ENCODE peak calls at places on chromosomes 6 and 20, in five cellular contexts. Q, E, X, K and L are unnamed samples.
A peak's percentile ranks its signal among the peaks of the same experiment; 100 is the strongest.

GRCh38 chr6:143457563-143458359 is 7.2 kb downstream of the PEX3 start:
- DNase-seq in Q (no peak), E (peak; percentile 33), X (no peak), K (peak; percentile 44), L (no peak)

GRCh38 chr20:53642196-53643030 is 48.8 kb upstream of the ZNF217 start:
- DNase-seq in Q (no peak), E (peak; percentile 88), X (no peak), K (peak; percentile 67), L (no peak)

GRCh38 chr6:131823276-131823902 is 15.6 kb downstream of the ENPP1 start:
- DNase-seq in Q (no peak), E (no peak), X (no peak), K (peak; percentile 70), L (no peak)

GRCh38 chr6:26217714-26218075 is 130.5 kb downstream of the HFE start:
- DNase-seq in Q (no peak), E (peak; percentile 50), X (no peak), K (peak; percentile 33), L (peak; percentile 61)

GRCh38 chr6:166626177-166627038 is 643 bp downstream of the RPS6KA2 start:
- DNase-seq in Q (no peak), E (peak; percentile 61), X (peak; percentile 17), K (peak; percentile 36), L (no peak)

GRCh38 chr6:125746731-125747588 is 2.5 kb upstream of the HEY2 start:
- DNase-seq in Q (peak; percentile 72), E (peak; percentile 85), X (peak; percentile 71), K (peak; percentile 21), L (peak; percentile 89)

GRCh38 chr6:10531513-10531912 is 10.4 kb downstream of the GCNT2 start:
- DNase-seq in Q (no peak), E (no peak), X (no peak), K (no peak), L (no peak)

GRCh38 chr6:111624391-111625098 is 18.9 kb upstream of the TRAF3IP2 start:
- DNase-seq in Q (no peak), E (no peak), X (no peak), K (no peak), L (no peak)

GRCh38 chr20:58706150-58706892 is 13.7 kb downstream of the NPEPL1 start:
- DNase-seq in Q (peak; percentile 37), E (no peak), X (no peak), K (no peak), L (no peak)

GRCh38 chr6:28537065-28537464 is 11.4 kb downstream of the GPX5 start:
- DNase-seq in Q (no peak), E (no peak), X (no peak), K (peak; percentile 43), L (peak; percentile 53)

GRCh38 chr20:62936996-62937352 is 973 bp upstream of the GID8 start:
- DNase-seq in Q (no peak), E (peak; percentile 80), X (no peak), K (peak; percentile 68), L (no peak)

GRCh38 chr6:140538926-140539325 is 1164.5 kb upstream of the CITED2 start:
- DNase-seq in Q (no peak), E (no peak), X (no peak), K (peak; percentile 35), L (no peak)

GRCh38 chr6:132054525-132054924 is 103.4 kb upstream of the CCN2 start:
- DNase-seq in Q (no peak), E (peak; percentile 35), X (no peak), K (peak; percentile 65), L (no peak)

GRCh38 chr20:62051166-62051900 is 14.3 kb downstream of the TAF4 start:
- DNase-seq in Q (no peak), E (no peak), X (no peak), K (no peak), L (no peak)

GRCh38 chr6:149077208-149077607 is 240.3 kb upstream of the TAB2 start:
- DNase-seq in Q (no peak), E (peak; percentile 60), X (no peak), K (no peak), L (no peak)

GRCh38 chr6:135883045-135883444 is 31.5 kb downstream of the PDE7B start:
- DNase-seq in Q (no peak), E (peak; percentile 38), X (no peak), K (no peak), L (no peak)

GRCh38 chr6:151546941-151547659 is 53.3 kb downstream of the CCDC170 start:
- DNase-seq in Q (no peak), E (no peak), X (no peak), K (peak; percentile 92), L (no peak)

GRCh38 chr20:63972312-63973159 is 2.8 kb upstream of the ZNF512B start:
- DNase-seq in Q (no peak), E (no peak), X (no peak), K (peak; percentile 67), L (peak; percentile 27)

GRCh38 chr20:57267158-57267821 is 849 bp upstream of the BMP7 start:
- DNase-seq in Q (no peak), E (no peak), X (no peak), K (no peak), L (no peak)

GRCh38 chr20:57264908-57265648 is 1.4 kb downstream of the BMP7 start:
- DNase-seq in Q (peak; percentile 82), E (no peak), X (no peak), K (peak; percentile 37), L (peak; percentile 56)

GRCh38 chr20:57264151-57264792 is 2.2 kb downstream of the BMP7 start:
- DNase-seq in Q (no peak), E (no peak), X (no peak), K (peak; percentile 51), L (no peak)

GRCh38 chr20:57266251-57267157 is at the start of gene BMP7:
- DNase-seq in Q (peak; percentile 87), E (peak; percentile 0), X (no peak), K (peak; percentile 66), L (peak; percentile 70)

DNA sequence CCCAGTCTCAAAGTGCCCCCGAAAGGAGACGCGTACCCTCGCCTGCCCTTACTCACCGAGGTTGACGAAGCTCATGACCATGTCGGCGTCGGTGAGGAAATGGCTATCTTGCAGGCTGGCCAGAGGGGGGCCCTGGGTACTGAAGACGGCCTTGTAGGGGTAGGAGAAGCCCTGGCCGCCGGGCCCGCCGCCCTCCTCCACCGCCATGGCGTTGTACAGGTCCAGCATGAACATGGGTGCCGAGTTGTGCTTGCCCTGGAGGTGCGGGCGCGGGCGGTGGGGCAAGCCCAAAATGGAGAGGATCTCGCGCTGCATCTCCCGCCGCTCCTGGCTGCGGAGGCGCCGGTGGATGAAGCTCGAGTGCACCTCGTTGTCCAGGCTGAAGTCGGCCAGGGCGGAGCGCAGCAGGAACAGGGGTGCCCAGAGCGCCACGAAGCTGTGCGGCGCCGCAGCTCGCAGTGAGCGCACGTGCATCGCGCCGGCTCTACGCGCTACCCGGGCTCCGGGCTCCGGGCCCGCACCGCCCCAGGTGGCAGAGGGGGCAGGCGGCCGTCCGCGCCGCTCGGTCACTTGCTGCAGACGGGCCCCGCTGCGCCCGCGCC is 691 bp downstream of the BMP7 start:
- DNase-seq in Q (peak; percentile 72), E (peak; percentile 1), X (no peak), K (peak; percentile 58), L (peak; percentile 50)
- H3K23ac ChIP-seq in Q (no peak overlapping the region), E (peak overlapping the region; percentile 37), X (peak overlapping the region; percentile 82), K (no peak overlapping the region), L (no peak overlapping the region)

DNA sequence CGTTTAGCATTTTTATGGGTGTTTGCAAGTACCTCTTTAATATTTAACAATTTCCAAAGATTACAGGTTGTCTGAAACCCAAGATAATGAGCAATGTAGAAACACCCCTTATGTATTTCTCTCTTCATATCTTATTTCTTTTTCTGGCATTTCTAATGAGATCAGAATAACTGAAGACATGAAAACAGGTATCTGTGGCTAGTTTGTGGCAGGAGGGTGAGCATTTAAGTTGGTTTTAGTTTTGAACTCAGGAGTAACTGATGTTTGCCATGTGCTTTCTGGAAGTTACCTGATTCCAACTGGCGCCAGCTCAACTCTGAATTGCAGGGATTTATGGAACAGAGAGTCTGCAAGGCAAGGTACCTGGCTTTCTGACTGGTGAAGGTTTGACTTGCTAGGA is 35.4 kb upstream of the PRL start:
- DNase-seq in Q (no peak), E (no peak), X (no peak), K (no peak), L (no peak)
- H3K4ac ChIP-seq in Q (no peak overlapping the region), E (no peak overlapping the region), X (no peak overlapping the region), K (no peak overlapping the region), L (no peak overlapping the region)

GRCh38 chr6:107847844-107848802 is 24.0 kb upstream of the SCML4 start:
- DNase-seq in Q (peak; percentile 98), E (peak; percentile 84), X (peak; percentile 83), K (peak; percentile 91), L (peak; percentile 93)
- H2BK12ac ChIP-seq in Q (peak overlapping the region; percentile 98), E (no peak overlapping the region), X (no peak overlapping the region), K (no peak overlapping the region), L (no peak overlapping the region)

GRCh38 chr6:34664270-34664971 is 32.1 kb downstream of the ILRUN start:
- DNase-seq in Q (no peak), E (peak; percentile 72), X (no peak), K (peak; percentile 82), L (no peak)
- H3K23ac ChIP-seq in Q (no peak overlapping the region), E (no peak overlapping the region), X (no peak overlapping the region), K (no peak overlapping the region), L (no peak overlapping the region)

GRCh38 chr6:109795994-109796555 is 105.0 kb downstream of the FIG4 start:
- DNase-seq in Q (no peak), E (peak; percentile 32), X (no peak), K (no peak), L (no peak)
- H3K4ac ChIP-seq in Q (no peak overlapping the region), E (no peak overlapping the region), X (no peak overlapping the region), K (no peak overlapping the region), L (no peak overlapping the region)

GRCh38 chr20:5895626-5896025 is 54.7 kb downstream of the TRMT6 start:
- DNase-seq in Q (no peak), E (no peak), X (no peak), K (no peak), L (no peak)

GRCh38 chr20:5900908-5901307 is 49.4 kb downstream of the TRMT6 start:
- DNase-seq in Q (no peak), E (no peak), X (no peak), K (no peak), L (no peak)

DNA sequence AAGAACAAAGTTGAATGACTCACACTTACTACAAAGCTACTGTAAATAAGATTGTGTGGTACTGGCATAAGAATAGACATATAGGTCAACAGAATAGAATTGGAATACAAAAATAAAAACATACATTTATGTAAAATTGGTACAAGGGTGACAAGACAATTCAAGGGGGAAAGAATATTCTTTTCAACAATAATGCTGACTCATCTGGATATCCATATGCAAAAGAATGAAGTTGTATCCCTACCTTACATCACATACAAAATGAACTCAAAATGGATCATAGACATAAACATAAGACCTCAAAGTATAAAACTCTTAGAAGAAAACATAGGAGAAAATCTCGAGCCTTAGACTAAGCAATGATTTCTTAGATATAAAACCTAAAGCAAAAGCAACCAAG is 50.9 kb downstream of the TRMT6 start:
- DNase-seq in Q (no peak), E (no peak), X (no peak), K (no peak), L (no peak)
- H2BK12ac ChIP-seq in Q (no peak overlapping the region), E (no peak overlapping the region), X (no peak overlapping the region), K (no peak overlapping the region), L (no peak overlapping the region)

DNA sequence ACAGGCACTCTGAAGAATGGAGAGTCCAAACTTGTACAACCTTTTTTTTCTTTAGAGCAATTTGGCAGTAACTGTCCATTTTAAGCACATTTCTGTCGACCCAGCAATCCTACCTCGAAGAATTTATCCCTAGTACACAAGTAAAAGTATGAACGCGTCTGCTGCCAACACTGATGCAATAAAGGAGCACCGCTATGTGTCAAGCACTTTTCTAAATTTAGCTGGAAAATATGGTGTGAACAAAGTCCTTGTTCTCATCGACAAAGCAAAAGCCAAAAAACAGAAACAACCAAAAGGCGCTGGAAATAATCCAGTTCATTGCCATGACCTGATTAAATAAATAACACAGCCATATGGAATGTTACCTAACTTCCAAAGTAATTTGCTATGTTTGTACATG is 1.1 kb downstream of the DPM1 start:
- DNase-seq in Q (no peak), E (peak; percentile 51), X (no peak), K (peak; percentile 26), L (no peak)
- H3K23ac ChIP-seq in Q (peak overlapping the region; percentile 32), E (no peak overlapping the region), X (no peak overlapping the region), K (no peak overlapping the region), L (no peak overlapping the region)